ENCODE peak calls at places on chromosomes 7 and 10, in ten cellular contexts. O is sigmoid colon; K is posterior vena cava; J is ovary; B is fibroblast of the aortic adventitia; R is left colon; V is stimulated activated naive B cell treated with anti-CD40 and anti-IgM and Interleukin-4, amounts not matched to agents 10 μg/mL and 1 μg/mL and 100 μg/mL, for 72 hours; A is posterior cingulate gyrus; G is left lobe of liver; W is stimulated activated CD4-positive, alpha-beta T cell treated with anti-CD3 and anti-CD28 coated beads, Interleukin-15, amount 100 ng/mL, for 1 hour. Y is an unnamed sample.

GRCh38 chr7:101486056-101486763 is 123.5 kb downstream of the COL26A1 start:
- DNase-seq in O (no peak), K (no peak), J (no peak), B (peak), R (no peak), V (no peak), A (no peak), G (no peak), W (no peak), Y (no peak)

GRCh38 chr10:65950075-65950474 is 975.8 kb upstream of the LRRTM3 start:
- DNase-seq in O (no peak), K (no peak), J (no peak), B (no peak), R (no peak), V (no peak), A (no peak), G (no peak), W (no peak), Y (no peak)

GRCh38 chr7:106824458-106824857 is 40.6 kb upstream of the PIK3CG start:
- DNase-seq in O (no peak), K (no peak), J (no peak), B (no peak), R (no peak), V (no peak), A (no peak), G (no peak), W (no peak), Y (peak)

GRCh38 chr7:73308665-73309214 is at the start of gene NSUN5:
- DNase-seq in O (peak), K (peak), J (peak), B (peak), R (peak), V (peak), A (peak), G (peak), W (peak), Y (peak)

GRCh38 chr7:113444281-113444680 is 325.9 kb upstream of the SMIM30 start:
- DNase-seq in O (no peak), K (no peak), J (no peak), B (no peak), R (no peak), V (no peak), A (no peak), G (no peak), W (no peak), Y (no peak)

GRCh38 chr7:55572378-55573233 is at the start of gene VOPP1:
- DNase-seq in O (peak), K (no peak), J (peak), B (peak), R (peak), V (no peak), A (peak), G (peak), W (peak), Y (peak)

GRCh38 chr10:116787893-116788665 is 45.7 kb upstream of the HSPA12A start:
- DNase-seq in O (peak), K (peak), J (peak), B (peak), R (peak), V (peak), A (peak), G (peak), W (peak), Y (peak)

GRCh38 chr10:6228010-6228511 is 25.3 kb downstream of the PFKFB3 start:
- DNase-seq in O (no peak), K (no peak), J (no peak), B (peak), R (no peak), V (no peak), A (no peak), G (no peak), W (no peak), Y (no peak)

GRCh38 chr7:128740996-128741395 is 1.8 kb downstream of the CALU start:
- DNase-seq in O (no peak), K (no peak), J (no peak), B (peak), R (no peak), V (no peak), A (no peak), G (no peak), W (no peak), Y (no peak)

GRCh38 chr7:604038-604883 is 84.6 kb upstream of the PDGFA start:
- DNase-seq in O (peak), K (peak), J (peak), B (no peak), R (peak), V (peak), A (no peak), G (peak), W (peak), Y (peak)

GRCh38 chr7:151586531-151587270 is 67.0 kb upstream of the RHEB start:
- DNase-seq in O (no peak), K (no peak), J (no peak), B (no peak), R (no peak), V (no peak), A (no peak), G (no peak), W (no peak), Y (no peak)

GRCh38 chr10:75870039-75870645 is 438.7 kb downstream of the LRMDA start:
- DNase-seq in O (no peak), K (no peak), J (no peak), B (no peak), R (no peak), V (no peak), A (no peak), G (no peak), W (no peak), Y (no peak)

GRCh38 chr10:69721690-69722310 is 79.9 kb upstream of the COL13A1 start:
- DNase-seq in O (no peak), K (no peak), J (no peak), B (peak), R (peak), V (no peak), A (no peak), G (no peak), W (no peak), Y (no peak)

GRCh38 chr7:103025341-103025740 is 49.3 kb downstream of the FBXL13 start:
- DNase-seq in O (no peak), K (no peak), J (no peak), B (no peak), R (no peak), V (peak), A (no peak), G (no peak), W (no peak), Y (no peak)

GRCh38 chr10:91713471-91714072 is 80.7 kb upstream of the PPP1R3C start:
- DNase-seq in O (no peak), K (no peak), J (no peak), B (no peak), R (no peak), V (no peak), A (no peak), G (no peak), W (no peak), Y (no peak)

GRCh38 chr10:99346247-99346646 is 17.1 kb downstream of the CNNM1 start:
- DNase-seq in O (no peak), K (no peak), J (no peak), B (peak), R (no peak), V (no peak), A (no peak), G (no peak), W (no peak), Y (no peak)

GRCh38 chr10:121681171-121681752 is 83.0 kb upstream of the FGFR2 start:
- DNase-seq in O (no peak), K (no peak), J (no peak), B (no peak), R (no peak), V (no peak), A (no peak), G (no peak), W (no peak), Y (no peak)

Y was measured in H54.